ENCODE peak calls at places on chromosomes 4 and X, in four cellular contexts. One of them, this sample, is unnamed.

GRCh38 chr4:37524267-37524666 is 161.9 kb downstream of the RELL1 start:
- DNase-seq in A549: no peak
- DNase-seq in astrocyte: no peak
- DNase-seq in left lung: no peak
- DNase-seq in this sample: no peak

GRCh38 chrX:110421499-110422455 is 63.1 kb downstream of the RTL9 start:
- DNase-seq in A549: no peak
- DNase-seq in astrocyte: no peak
- DNase-seq in left lung: peak
- DNase-seq in this sample: no peak

GRCh38 chrX:68842781-68843581 is 14.2 kb downstream of the EFNB1 start:
- DNase-seq in A549: no peak
- DNase-seq in astrocyte: peak
- DNase-seq in left lung: no peak
- DNase-seq in this sample: no peak

GRCh38 chr4:139682309-139683210 is 16.9 kb downstream of the MGST2 start:
- DNase-seq in A549: no peak
- DNase-seq in astrocyte: no peak
- DNase-seq in left lung: no peak
- DNase-seq in this sample: no peak

GRCh38 chrX:45769919-45770582 is 569.4 kb upstream of the DIPK2B start:
- DNase-seq in A549: peak
- DNase-seq in astrocyte: peak
- DNase-seq in left lung: peak
- DNase-seq in this sample: no peak

GRCh38 chr4:108018038-108018883 is 28.6 kb downstream of the HADH start:
- DNase-seq in A549: peak
- DNase-seq in astrocyte: peak
- DNase-seq in left lung: peak
- DNase-seq in this sample: no peak

GRCh38 chr4:16516796-16517413 is 290.6 kb upstream of the TAPT1 start:
- DNase-seq in A549: no peak
- DNase-seq in astrocyte: peak
- DNase-seq in left lung: no peak
- DNase-seq in this sample: no peak

GRCh38 chr4:110830461-110830860 is 207.6 kb upstream of the PITX2 start:
- DNase-seq in A549: no peak
- DNase-seq in astrocyte: no peak
- DNase-seq in left lung: no peak
- DNase-seq in this sample: no peak

GRCh38 chr4:70437212-70437611 is 34.8 kb upstream of the MUC7 start:
- DNase-seq in A549: no peak
- DNase-seq in astrocyte: no peak
- DNase-seq in left lung: no peak
- DNase-seq in this sample: no peak

DNA sequence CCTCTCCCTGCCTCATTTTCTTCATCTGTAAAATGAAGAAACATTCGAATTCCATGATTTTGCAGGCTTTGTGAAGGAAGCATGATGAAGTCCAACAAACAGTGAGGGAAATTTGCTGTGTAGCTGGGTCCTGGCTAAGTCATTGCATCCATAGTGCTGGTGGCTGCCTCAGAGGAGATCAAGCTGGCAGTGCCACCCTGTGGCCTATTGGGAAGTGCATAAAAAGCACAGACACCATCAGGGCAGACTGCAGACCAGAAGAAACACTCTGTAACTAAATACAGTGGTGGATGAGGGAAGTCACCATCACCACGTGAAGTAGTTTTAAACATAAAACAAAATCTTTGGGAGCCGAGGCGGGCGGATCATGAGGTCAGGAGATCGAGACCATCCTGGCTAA is 40.7 kb upstream of the DDX3X start:
- DNase-seq in A549: peak
- DNase-seq in astrocyte: no peak
- DNase-seq in left lung: no peak
- DNase-seq in this sample: no peak
- TF ChIP-seq CTCF in A549: peak
- TF ChIP-seq CTCF in astrocyte: no peak
- TF ChIP-seq CTCF in left lung: no peak
- TF ChIP-seq CTCF in this sample: peak

GRCh38 chr4:86481429-86481828 is 112.7 kb upstream of the PTPN13 start:
- DNase-seq in A549: no peak
- DNase-seq in astrocyte: no peak
- DNase-seq in left lung: no peak
- DNase-seq in this sample: no peak

GRCh38 chr4:86482296-86482695 is 111.8 kb upstream of the PTPN13 start:
- DNase-seq in A549: no peak
- DNase-seq in astrocyte: no peak
- DNase-seq in left lung: no peak
- DNase-seq in this sample: no peak

GRCh38 chr4:86487738-86488137 is 106.4 kb upstream of the PTPN13 start:
- DNase-seq in A549: no peak
- DNase-seq in astrocyte: no peak
- DNase-seq in left lung: no peak
- DNase-seq in this sample: no peak

GRCh38 chr4:86484241-86484640 is 109.9 kb upstream of the PTPN13 start:
- DNase-seq in A549: no peak
- DNase-seq in astrocyte: peak
- DNase-seq in left lung: no peak
- DNase-seq in this sample: no peak

DNA sequence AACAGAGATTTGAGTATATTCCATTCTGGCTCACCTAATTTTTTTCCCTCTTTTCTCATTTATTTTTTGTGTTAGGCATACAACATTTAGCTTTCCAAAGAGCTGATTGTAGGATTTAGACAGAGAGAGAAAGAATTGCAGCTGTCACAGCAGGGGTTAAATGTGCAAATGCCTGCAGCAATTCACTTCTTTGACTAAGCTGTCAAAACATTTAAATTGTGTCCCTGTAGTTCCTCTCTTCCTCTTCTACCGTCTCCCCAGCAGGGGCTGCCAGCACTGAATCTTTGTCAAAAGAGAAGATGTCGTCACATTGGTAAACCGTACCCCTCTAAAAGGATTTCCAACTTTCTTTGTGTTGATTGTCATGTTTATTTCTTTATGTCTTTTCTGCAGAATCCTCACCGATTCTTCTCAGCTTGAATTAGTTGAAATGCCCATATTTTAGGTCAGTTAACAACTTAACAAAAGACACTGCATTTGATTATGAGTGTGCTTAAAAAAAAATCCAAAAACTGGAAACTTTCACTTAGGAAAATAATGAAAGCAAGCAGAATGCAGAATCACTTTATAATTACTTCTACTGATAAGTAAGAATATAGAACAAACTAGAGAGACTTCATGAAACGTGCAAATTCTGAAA is 111.1 kb upstream of the PTPN13 start:
- DNase-seq in A549: no peak
- DNase-seq in astrocyte: no peak
- DNase-seq in left lung: no peak
- DNase-seq in this sample: no peak
- TF ChIP-seq CTCF in A549: no peak
- TF ChIP-seq CTCF in astrocyte: peak
- TF ChIP-seq CTCF in left lung: no peak
- TF ChIP-seq CTCF in this sample: peak

DNA sequence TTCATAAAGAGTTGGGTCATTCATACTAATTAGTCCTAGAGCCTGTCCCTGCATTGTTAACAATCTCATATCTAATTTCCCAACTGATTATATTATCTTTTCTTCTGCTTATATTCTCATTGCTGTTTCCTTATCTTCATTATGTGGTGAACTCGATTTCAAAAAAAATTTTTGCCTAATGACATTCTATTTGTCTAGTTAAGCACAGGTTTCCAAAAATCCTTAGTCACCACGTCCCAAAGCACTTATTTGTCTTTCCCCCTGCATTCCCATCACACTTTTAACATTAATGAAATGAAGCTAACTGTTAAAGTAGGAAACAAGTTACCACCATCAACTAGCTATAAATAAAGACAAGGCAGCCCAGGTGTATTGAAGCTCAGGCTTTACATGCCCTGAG is 131.1 kb downstream of the IQCM start:
- DNase-seq in A549: no peak
- DNase-seq in astrocyte: peak
- DNase-seq in left lung: no peak
- DNase-seq in this sample: no peak
- TF ChIP-seq CTCF in A549: no peak
- TF ChIP-seq CTCF in astrocyte: no peak
- TF ChIP-seq CTCF in left lung: no peak
- TF ChIP-seq CTCF in this sample: no peak

GRCh38 chr4:101086801-101087586 is 260.3 kb downstream of the PPP3CA start:
- DNase-seq in A549: peak
- DNase-seq in astrocyte: no peak
- DNase-seq in left lung: no peak
- DNase-seq in this sample: no peak
- TF ChIP-seq CTCF in A549: no peak
- TF ChIP-seq CTCF in astrocyte: no peak
- TF ChIP-seq CTCF in left lung: no peak
- TF ChIP-seq CTCF in this sample: peak

DNA sequence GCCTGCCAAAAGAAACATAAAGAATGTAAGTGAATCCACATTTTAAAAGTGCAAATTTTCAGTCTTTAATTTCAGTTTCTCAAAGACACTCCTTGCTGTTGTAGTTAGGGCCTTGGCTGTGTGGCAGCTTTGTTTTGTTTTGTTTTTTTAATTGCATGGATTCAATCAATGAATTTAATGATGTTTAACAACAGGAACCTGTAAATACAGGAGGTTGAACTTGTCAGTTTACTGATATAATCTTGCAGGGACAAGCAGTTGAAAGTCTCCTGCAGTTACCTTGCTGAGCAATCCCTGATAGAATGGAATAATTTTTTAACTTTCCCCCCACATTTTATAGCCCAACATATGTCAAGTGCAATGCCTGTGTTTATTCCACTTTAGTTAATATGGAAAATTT is 528.3 kb upstream of the PCDH7 start:
- DNase-seq in A549: no peak
- DNase-seq in astrocyte: no peak
- DNase-seq in left lung: no peak
- DNase-seq in this sample: no peak
- TF ChIP-seq CTCF in A549: no peak
- TF ChIP-seq CTCF in astrocyte: no peak
- TF ChIP-seq CTCF in left lung: no peak
- TF ChIP-seq CTCF in this sample: no peak

DNA sequence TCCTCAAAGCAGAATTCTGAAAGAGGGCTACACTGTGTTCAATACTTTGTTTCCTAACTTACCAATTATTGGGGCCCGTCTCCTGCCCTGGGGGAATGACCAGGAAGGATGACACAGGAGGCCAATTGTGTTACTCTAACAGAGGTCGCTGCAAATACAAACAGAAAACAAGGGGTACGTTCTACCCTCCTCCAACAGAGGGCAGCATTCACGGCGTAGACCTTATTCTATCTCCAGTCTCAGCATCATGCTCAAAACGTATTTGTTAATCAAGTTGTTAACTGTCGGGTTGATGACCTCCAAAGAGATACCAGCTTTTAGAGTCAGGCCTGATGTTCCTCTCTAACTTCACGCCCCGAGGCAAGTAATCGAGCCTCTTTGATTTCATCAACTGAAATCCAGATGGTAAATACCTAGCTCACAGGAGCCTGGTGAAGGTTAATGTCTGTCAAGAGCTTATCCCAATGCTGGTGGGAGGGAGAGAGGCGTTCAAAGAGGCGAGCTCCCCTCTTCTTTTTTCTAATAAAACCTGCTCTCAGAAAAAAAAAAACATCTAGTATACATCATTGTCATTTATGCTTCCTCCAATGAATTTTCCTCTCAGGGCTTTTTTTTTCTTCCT is 181.0 kb upstream of the KCNIP4 start:
- DNase-seq in A549: peak
- DNase-seq in astrocyte: peak
- DNase-seq in left lung: no peak
- DNase-seq in this sample: no peak
- TF ChIP-seq CTCF in A549: peak
- TF ChIP-seq CTCF in astrocyte: peak
- TF ChIP-seq CTCF in left lung: no peak
- TF ChIP-seq CTCF in this sample: peak

DNA sequence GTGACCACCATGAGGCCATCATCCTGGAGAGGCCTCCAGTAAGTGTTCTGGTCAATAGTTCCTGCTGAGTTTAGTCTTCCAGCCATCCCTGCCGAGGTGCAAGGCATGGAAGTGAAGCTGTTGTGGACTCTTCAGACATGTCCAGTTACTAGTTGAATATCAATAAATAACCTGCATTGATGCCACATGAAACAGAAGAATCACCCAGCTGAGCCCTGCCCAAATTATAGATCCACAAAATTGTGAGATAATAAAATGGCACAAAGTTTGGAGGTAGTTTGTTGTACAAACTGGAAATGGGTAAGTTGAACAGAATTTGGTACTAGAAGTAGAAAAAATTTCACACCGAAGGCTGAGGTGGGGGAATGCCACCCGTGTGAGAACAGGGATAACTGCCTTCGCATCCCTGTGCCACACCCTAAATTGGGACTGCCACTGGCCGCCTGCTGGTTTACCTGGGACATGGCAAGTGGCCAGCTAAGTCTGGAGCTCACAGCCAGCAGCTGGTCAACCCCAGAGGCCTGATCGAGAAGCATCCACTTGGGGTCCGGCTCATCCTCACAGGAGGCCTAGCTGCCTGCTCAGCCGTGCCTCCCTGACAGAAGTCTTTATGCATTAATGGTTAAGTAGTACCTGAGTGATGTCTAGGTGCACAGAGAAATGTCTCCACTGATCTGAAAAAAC is 184.5 kb downstream of the SPRY1 start:
- DNase-seq in A549: no peak
- DNase-seq in astrocyte: no peak
- DNase-seq in left lung: no peak
- DNase-seq in this sample: no peak
- TF ChIP-seq CTCF in A549: no peak
- TF ChIP-seq CTCF in astrocyte: no peak
- TF ChIP-seq CTCF in left lung: no peak
- TF ChIP-seq CTCF in this sample: no peak

GRCh38 chr4:18021720-18022571 is at the start of gene LCORL:
- DNase-seq in A549: peak
- DNase-seq in astrocyte: peak
- DNase-seq in left lung: peak
- DNase-seq in this sample: peak
- TF ChIP-seq CTCF in A549: no peak
- TF ChIP-seq CTCF in astrocyte: no peak
- TF ChIP-seq CTCF in left lung: no peak
- TF ChIP-seq CTCF in this sample: peak

DNA sequence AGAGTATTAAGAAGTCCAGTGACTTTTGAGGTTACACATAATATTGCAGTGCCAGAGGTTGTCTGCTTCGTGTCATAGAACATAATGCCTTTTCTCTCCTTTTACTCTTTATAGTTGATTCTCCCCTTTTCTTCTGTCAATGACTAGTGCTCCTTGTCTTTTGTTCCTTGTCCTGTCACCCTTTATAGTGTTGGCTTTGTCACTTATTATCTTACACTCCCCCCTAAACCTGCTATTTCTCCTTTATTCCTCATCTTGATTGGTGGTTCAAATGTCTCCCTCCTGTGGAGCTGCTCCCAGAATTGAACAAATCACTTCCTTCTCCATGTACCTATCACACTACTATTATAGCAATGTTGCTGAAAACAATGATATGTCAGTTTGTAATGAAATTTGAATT is 856.6 kb upstream of the GRID2 start:
- DNase-seq in A549: no peak
- DNase-seq in astrocyte: no peak
- DNase-seq in left lung: no peak
- DNase-seq in this sample: no peak
- TF ChIP-seq CTCF in A549: no peak
- TF ChIP-seq CTCF in astrocyte: no peak
- TF ChIP-seq CTCF in left lung: no peak
- TF ChIP-seq CTCF in this sample: no peak